ENCODE peak calls at places on chromosome 16, in eight cellular contexts. O is lung, M is ovary, S is pancreas, C is BE2C, H is heart right ventricle, Y is PC-9, N is mucosa of descending colon. Z is an unnamed sample.

GRCh38 chr16:82738699-82739098 is 111.9 kb downstream of the CDH13 start:
- DNase-seq in O (no peak), M (no peak), S (no peak), C (no peak), H (no peak), Y (no peak), N (no peak), Z (peak; percentile 39)

GRCh38 chr16:10987361-10988163 is 43.2 kb downstream of the CLEC16A start:
- DNase-seq in O (no peak), M (no peak), S (no peak), C (no peak), H (no peak), Y (no peak), N (no peak), Z (no peak)

GRCh38 chr16:15708096-15708495 is 58.1 kb downstream of the NDE1 start:
- DNase-seq in O (no peak), M (no peak), S (no peak), C (no peak), H (no peak), Y (no peak), N (no peak), Z (no peak)

GRCh38 chr16:63385714-63386113 is 1349.5 kb upstream of the CDH8 start:
- DNase-seq in O (no peak), M (no peak), S (no peak), C (no peak), H (no peak), Y (no peak), N (no peak), Z (no peak)

GRCh38 chr16:87000007-87000406 is 317.2 kb downstream of the C16orf95 start:
- DNase-seq in O (no peak), M (no peak), S (no peak), C (no peak), H (no peak), Y (no peak), N (no peak), Z (no peak)

GRCh38 chr16:84741351-84741791 is 41.6 kb downstream of the USP10 start:
- DNase-seq in O (no peak), M (no peak), S (no peak), C (no peak), H (no peak), Y (no peak), N (no peak), Z (peak; percentile 48)

GRCh38 chr16:85959686-85960085 is 60.7 kb downstream of the IRF8 start:
- DNase-seq in O (no peak), M (no peak), S (no peak), C (no peak), H (no peak), Y (no peak), N (peak; percentile 73), Z (no peak)

GRCh38 chr16:89953671-89954406 is 5.3 kb downstream of the DEF8 start:
- DNase-seq in O (no peak), M (no peak), S (no peak), C (no peak), H (no peak), Y (no peak), N (no peak), Z (no peak)

GRCh38 chr16:70529051-70529777 is 5.6 kb downstream of the SF3B3 start:
- DNase-seq in O (no peak), M (no peak), S (no peak), C (no peak), H (no peak), Y (no peak), N (no peak), Z (peak; percentile 84)

GRCh38 chr16:5020551-5020950 is 13.2 kb downstream of the NAGPA start:
- DNase-seq in O (no peak), M (no peak), S (no peak), C (no peak), H (no peak), Y (no peak), N (no peak), Z (no peak)

GRCh38 chr16:71564377-71564967 is 12.4 kb downstream of the TAT start:
- DNase-seq in O (no peak), M (peak; percentile 17), S (no peak), C (no peak), H (peak; percentile 87), Y (no peak), N (no peak), Z (no peak)

GRCh38 chr16:72066747-72067146 is 3.7 kb downstream of the HPR start:
- DNase-seq in O (no peak), M (peak; percentile 35), S (no peak), C (no peak), H (peak; percentile 16), Y (peak; percentile 2), N (no peak), Z (peak; percentile 83)

GRCh38 chr16:67897231-67897630 is 4.2 kb downstream of the PSKH1 start:
- DNase-seq in O (no peak), M (peak; percentile 53), S (no peak), C (no peak), H (peak; percentile 42), Y (no peak), N (no peak), Z (peak; percentile 82)

GRCh38 chr16:26281681-26282080 is 589.9 kb downstream of the HS3ST4 start:
- DNase-seq in O (no peak), M (no peak), S (no peak), C (no peak), H (no peak), Y (no peak), N (no peak), Z (no peak)

GRCh38 chr16:14303654-14304394 is 232.7 kb downstream of the MRTFB start:
- DNase-seq in O (no peak), M (peak; percentile 42), S (peak; percentile 70), C (no peak), H (no peak), Y (peak; percentile 51), N (no peak), Z (no peak)

GRCh38 chr16:88418869-88419268 is 34.2 kb upstream of the ZFPM1 start:
- DNase-seq in O (no peak), M (no peak), S (no peak), C (no peak), H (no peak), Y (no peak), N (no peak), Z (no peak)
- TF ChIP-seq CTCF in O (no peak), M (no peak), S (no peak), C (no peak), H (no peak), Y (no peak), N (no peak), Z (no peak)

DNA sequence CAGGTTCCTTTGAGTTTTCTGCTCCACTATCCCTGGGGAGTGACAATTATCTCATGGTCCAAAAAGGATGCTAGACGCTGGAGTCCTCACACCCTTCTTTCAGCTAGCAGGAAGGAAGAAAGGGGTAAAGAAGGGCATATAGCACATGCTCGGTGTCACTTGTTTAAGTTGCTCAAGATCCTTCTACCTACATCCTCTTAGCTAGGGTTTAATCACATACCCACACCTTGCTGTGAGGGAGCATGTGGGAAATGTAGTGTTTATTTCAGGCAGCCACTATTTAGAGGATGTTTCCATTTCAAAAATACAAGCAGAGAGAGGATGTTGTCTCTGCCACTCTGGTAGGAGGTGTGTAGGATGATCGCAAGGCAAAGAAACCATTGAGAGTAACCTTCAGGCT is 4.5 kb downstream of the PRKCB start:
- DNase-seq in O (no peak), M (no peak), S (no peak), C (no peak), H (no peak), Y (no peak), N (no peak), Z (no peak)
- H3K4me3 ChIP-seq in O (no peak overlapping the region), M (no peak overlapping the region), S (no peak overlapping the region), C (no peak overlapping the region), H (no peak overlapping the region), Y (no peak overlapping the region), N (no peak overlapping the region), Z (no peak overlapping the region)

GRCh38 chr16:20001856-20002707 is 71.6 kb downstream of the GPR139 start:
- DNase-seq in O (no peak), M (no peak), S (no peak), C (peak; percentile 74), H (no peak), Y (no peak), N (peak; percentile 43), Z (no peak)

GRCh38 chr16:20002936-20003335 is 70.8 kb downstream of the GPR139 start:
- DNase-seq in O (no peak), M (no peak), S (no peak), C (no peak), H (no peak), Y (no peak), N (no peak), Z (no peak)

DNA sequence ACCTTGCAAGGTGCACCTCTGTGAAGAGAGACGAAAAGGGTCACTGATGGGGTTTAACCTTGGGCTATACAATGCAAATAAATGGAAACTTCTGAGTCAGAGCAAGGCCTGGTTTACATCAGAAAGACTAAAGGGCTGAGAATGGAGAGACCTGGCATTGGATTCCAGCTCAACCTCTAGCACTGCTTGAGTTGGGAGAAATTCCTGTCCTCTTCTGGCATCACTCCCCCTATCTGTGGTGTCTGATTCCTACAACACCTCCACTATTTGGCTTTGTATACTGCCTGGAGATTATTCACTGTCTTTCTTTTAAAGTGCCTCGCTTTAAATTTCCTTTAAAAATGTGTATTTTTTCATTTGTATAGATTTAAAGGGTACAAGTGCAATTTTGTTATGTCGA is 68.8 kb downstream of the GPR139 start:
- DNase-seq in O (no peak), M (no peak), S (no peak), C (no peak), H (no peak), Y (no peak), N (no peak), Z (no peak)
- TF ChIP-seq CTCF in O (no peak), M (no peak), S (no peak), C (peak; percentile 32), H (no peak), Y (no peak), N (no peak), Z (no peak)

DNA sequence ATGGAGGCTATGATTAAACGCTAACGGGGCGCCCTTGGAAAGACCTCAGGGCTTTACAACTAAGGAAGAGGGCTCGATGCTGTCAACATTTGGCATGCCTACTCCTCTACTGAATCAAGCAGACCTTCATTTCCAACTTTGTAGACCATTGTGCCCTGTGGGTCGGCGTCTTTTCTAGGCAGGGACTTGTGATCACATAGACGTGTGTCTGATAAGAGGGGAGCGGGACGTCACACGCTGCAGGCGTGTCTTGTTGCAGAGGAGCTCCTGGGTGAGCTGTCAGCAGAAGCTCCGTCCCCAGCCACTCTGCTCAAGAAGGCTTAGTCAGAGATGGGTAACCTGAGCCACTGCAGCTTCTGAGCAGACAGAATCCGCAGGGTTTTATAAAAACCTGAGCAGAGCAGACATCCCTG is 2.8 kb downstream of the MAPK8IP3 start:
- DNase-seq in O (no peak), M (no peak), S (no peak), C (peak; percentile 71), H (peak; percentile 41), Y (no peak), N (no peak), Z (peak; percentile 63)
- H3K4me3 ChIP-seq in O (no peak overlapping the region), M (no peak overlapping the region), S (no peak overlapping the region), C (peak overlapping the region; percentile 98), H (no peak overlapping the region), Y (no peak overlapping the region), N (no peak overlapping the region), Z (peak overlapping the region; percentile 98)